ENCODE peak calls at places on chromosomes 4 and X, in four cellular contexts. D is endothelial cell, A is esophagus muscularis mucosa, V is ovary. B is an unnamed sample.

GRCh38 chr4:74738756-74739155 is 55.6 kb downstream of the BTC start:
- DNase-seq in D (no peak), A (no peak), V (no peak), B (no peak)

GRCh38 chrX:136933617-136934145 is 53.2 kb upstream of the RBMX start:
- DNase-seq in D (no peak), A (no peak), V (no peak), B (no peak)

GRCh38 chrX:72054776-72055495 is 76.8 kb downstream of the RTL5 start:
- DNase-seq in D (no peak), A (no peak), V (no peak), B (peak; percentile 47)

GRCh38 chrX:103404225-103405008 is 28.1 kb downstream of the BEX3 start:
- DNase-seq in D (peak; percentile 60), A (peak; percentile 91), V (peak; percentile 81), B (no peak)

GRCh38 chrX:13078739-13079444 is 34.5 kb upstream of the FAM9C start:
- DNase-seq in D (no peak), A (no peak), V (peak; percentile 57), B (no peak)

GRCh38 chr4:30005995-30006394 is 714.2 kb upstream of the PCDH7 start:
- DNase-seq in D (no peak), A (no peak), V (no peak), B (no peak)

GRCh38 chr4:102338405-102338804 is 6.9 kb downstream of the SLC39A8 start:
- DNase-seq in D (no peak), A (no peak), V (no peak), B (no peak)

GRCh38 chrX:105829006-105829405 is 6.7 kb downstream of the NRK start:
- DNase-seq in D (no peak), A (no peak), V (no peak), B (no peak)

GRCh38 chrX:15973299-15973698 is 118.7 kb upstream of the AP1S2 start:
- DNase-seq in D (peak; percentile 13), A (no peak), V (no peak), B (no peak)
- TF ChIP-seq CTCF in D (no peak), A (peak; percentile 41), V (no peak), B (peak; percentile 56)

GRCh38 chr4:186169942-186170802 is 21.2 kb upstream of the CYP4V2 start:
- DNase-seq in D (no peak), A (no peak), V (no peak), B (no peak)
- TF ChIP-seq CTCF in D (no peak), A (no peak), V (no peak), B (no peak)

GRCh38 chr4:70700712-70701111 is 12.4 kb downstream of the UTP3 start:
- DNase-seq in D (no peak), A (no peak), V (no peak), B (no peak)
- TF ChIP-seq CTCF in D (no peak), A (no peak), V (no peak), B (no peak)

GRCh38 chr4:16439771-16440170 is 213.5 kb upstream of the TAPT1 start:
- DNase-seq in D (no peak), A (peak; percentile 53), V (no peak), B (no peak)

GRCh38 chr4:16439003-16439402 is 212.7 kb upstream of the TAPT1 start:
- DNase-seq in D (no peak), A (peak; percentile 31), V (no peak), B (no peak)

GRCh38 chr4:16448240-16448639 is 222.0 kb upstream of the TAPT1 start:
- DNase-seq in D (no peak), A (no peak), V (no peak), B (no peak)

GRCh38 chr4:16442296-16442695 is 216.0 kb upstream of the TAPT1 start:
- DNase-seq in D (no peak), A (no peak), V (no peak), B (no peak)

DNA sequence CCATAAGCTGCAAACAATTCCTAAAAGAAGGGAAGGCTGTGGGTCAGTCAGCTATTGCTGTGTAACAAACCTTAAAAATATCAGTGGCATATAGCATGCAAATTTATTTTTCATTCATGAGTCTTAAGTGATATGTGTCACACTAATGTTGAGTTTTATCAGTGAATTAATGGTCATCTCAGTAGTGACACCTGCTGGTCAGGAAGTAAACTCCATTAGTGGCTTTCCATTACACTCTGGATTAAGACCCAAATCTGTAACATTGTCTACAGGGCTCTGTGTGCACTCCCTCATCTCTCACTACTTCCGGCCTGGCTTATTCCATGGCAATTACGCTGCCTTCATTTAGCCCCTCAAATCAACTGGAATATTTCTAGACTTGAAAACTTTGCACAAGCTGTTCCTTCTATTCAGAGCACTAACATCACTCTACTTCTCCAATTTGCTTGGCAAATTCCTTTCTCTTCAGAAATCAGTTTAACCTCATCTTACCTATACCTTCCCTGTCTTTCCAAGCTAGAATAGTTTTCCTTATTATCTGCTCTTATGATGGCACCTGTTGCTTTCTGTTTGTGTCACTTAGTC is 217.3 kb upstream of the TAPT1 start:
- DNase-seq in D (peak; percentile 9), A (peak; percentile 34), V (no peak), B (no peak)
- TF ChIP-seq CTCF in D (peak; percentile 82), A (peak; percentile 68), V (no peak), B (peak; percentile 86)

GRCh38 chr4:151239608-151240007 is 37.4 kb upstream of the PRSS48 start:
- DNase-seq in D (no peak), A (no peak), V (no peak), B (no peak)

GRCh38 chr4:151242305-151242704 is 34.7 kb upstream of the PRSS48 start:
- DNase-seq in D (no peak), A (peak; percentile 29), V (no peak), B (no peak)

GRCh38 chr4:151233600-151233999 is 43.4 kb upstream of the PRSS48 start:
- DNase-seq in D (no peak), A (peak; percentile 50), V (no peak), B (no peak)

GRCh38 chr4:151236036-151236435 is 40.9 kb upstream of the PRSS48 start:
- DNase-seq in D (no peak), A (peak; percentile 89), V (no peak), B (peak; percentile 90)

DNA sequence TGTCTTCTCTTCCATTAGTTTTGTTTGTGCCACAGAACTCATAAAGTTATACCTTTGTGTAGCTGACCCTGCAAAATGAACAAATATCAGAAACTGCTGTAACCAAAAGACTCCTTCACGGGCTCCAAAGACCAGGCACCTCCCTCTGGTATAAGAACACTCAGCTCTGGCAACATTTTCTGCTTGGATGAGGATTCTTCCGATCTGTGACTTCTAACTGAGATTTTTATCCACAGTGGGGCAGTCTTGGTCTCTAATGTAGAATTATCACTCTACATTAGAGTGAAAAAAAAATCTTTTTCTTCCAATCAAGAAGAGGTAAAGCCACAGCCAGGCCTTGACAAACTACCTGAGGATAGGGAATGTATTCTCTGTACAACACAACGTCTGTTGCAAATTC is 38.5 kb upstream of the PRSS48 start:
- DNase-seq in D (no peak), A (peak; percentile 80), V (no peak), B (no peak)
- TF ChIP-seq CTCF in D (no peak), A (peak; percentile 20), V (no peak), B (peak; percentile 68)

DNA sequence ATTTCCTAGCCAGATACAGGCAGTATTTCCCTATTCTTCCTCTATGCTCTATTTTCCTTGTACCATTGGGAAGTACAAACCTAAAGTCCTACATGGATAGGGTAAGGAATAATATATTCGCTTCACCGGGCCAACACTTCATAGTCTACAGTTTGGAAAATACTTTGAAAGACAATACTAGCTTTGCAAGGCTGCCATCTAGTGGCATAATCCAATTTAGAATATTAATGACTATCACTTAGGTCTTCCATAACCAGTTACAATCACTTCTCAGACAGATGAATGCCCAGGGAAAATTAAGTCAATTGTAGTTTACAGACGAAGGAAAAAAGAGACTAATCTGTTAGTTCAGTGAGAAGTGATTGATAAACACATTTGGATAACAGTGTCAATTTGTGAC is 141.0 kb upstream of the FAM47C start:
- DNase-seq in D (peak; percentile 4), A (no peak), V (no peak), B (no peak)
- TF ChIP-seq CTCF in D (peak; percentile 20), A (peak; percentile 49), V (no peak), B (peak; percentile 86)

DNA sequence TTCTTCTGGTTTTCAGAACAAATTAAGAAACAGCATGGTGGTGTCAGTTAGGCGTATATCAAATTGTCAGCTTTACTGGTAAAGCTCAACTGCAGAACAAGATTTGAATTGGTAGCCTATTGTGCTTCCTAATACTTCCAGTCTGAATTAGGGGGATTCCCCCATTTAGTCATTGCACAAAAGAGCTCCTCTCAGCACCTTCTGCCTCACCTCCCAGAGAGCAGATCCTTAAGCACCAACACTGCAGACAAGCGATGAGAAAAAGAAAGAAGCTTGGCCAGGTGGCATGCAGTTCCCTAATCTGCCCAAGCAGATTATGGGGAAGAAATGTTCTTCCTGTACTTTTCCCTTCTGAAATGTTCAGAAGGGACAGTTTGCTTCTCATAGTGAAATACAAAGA is 9.2 kb downstream of the MAP9 start:
- DNase-seq in D (no peak), A (no peak), V (no peak), B (no peak)
- TF ChIP-seq CTCF in D (no peak), A (no peak), V (no peak), B (no peak)

GRCh38 chrX:145394344-145394743 is 147.0 kb downstream of the SPANXN1 start:
- DNase-seq in D (no peak), A (no peak), V (no peak), B (no peak)

GRCh38 chrX:145396612-145397011 is 149.3 kb downstream of the SPANXN1 start:
- DNase-seq in D (no peak), A (no peak), V (no peak), B (no peak)

DNA sequence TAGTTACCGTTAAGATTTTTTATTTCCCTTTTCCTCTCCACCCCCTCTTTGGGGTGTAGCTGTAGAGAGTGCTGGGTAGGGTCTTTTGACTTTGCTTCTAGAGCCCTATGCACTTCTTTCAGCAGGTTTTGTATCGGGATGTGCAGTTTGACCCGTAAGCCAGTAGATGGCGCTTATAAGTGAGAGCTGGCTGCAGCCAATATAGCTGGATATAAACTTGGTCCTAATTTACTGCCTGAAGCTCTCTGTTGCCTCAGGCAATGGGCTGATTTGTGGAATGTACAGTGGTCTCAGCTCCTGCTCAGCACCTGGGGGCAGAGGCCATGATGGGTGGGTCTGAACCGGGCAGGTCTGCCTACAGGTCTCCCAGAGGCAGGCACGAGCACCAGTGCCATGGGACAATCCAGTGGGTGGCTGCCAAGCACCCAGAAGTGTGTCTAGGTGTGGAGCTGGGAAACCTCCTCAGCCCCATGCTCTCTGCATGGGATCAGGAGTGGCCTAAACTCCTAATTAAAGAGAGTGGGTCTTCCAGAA is 146.5 kb downstream of the SPANXN1 start:
- DNase-seq in D (no peak), A (no peak), V (no peak), B (no peak)
- TF ChIP-seq CTCF in D (no peak), A (no peak), V (no peak), B (peak; percentile 23)